ENCODE peak calls at places on chromosomes 7 and 10, in five cellular contexts. Z, J, C, G and M are unnamed samples.

GRCh38 chr7:137342751-137343482 is 616 bp downstream of the PTN start:
- DNase-seq in J (no peak), C (no peak), G (no peak), Z (no peak), M (no peak)

GRCh38 chr10:6543431-6544005 is 36.6 kb downstream of the PRKCQ start:
- DNase-seq in C (peak), Z (no peak), G (peak), J (no peak), M (no peak)

GRCh38 chr7:106064836-106065559 is 47.1 kb downstream of the SYPL1 start:
- DNase-seq in J (peak), C (no peak), Z (peak), G (no peak), M (no peak)

GRCh38 chr10:119253433-119254174 is 46.2 kb downstream of the GRK5 start:
- DNase-seq in C (no peak), J (peak), Z (peak), G (peak), M (no peak)

GRCh38 chr7:84912018-84912417 is 274.8 kb downstream of the SEMA3D start:
- DNase-seq in J (no peak), C (no peak), Z (no peak), G (no peak), M (no peak)

GRCh38 chr10:124642076-124642710 is 102.0 kb downstream of the FAM53B start:
- DNase-seq in J (no peak), C (no peak), Z (no peak), G (no peak), M (no peak)

GRCh38 chr7:469591-469961 is 50.1 kb downstream of the PDGFA start:
- DNase-seq in Z (no peak), G (peak), C (no peak), J (no peak), M (peak)

GRCh38 chr10:7405637-7406036 is 5.2 kb downstream of the SFMBT2 start:
- DNase-seq in J (peak), G (no peak), Z (no peak), C (no peak), M (no peak)

GRCh38 chr7:73885433-73885974 is 24.5 kb downstream of the TMEM270 start:
- DNase-seq in C (no peak), Z (no peak), J (no peak), G (no peak), M (no peak)

GRCh38 chr10:87860156-87860795 is 3.1 kb downstream of the KLLN start:
- DNase-seq in C (peak), J (peak), Z (no peak), G (no peak), M (peak)

GRCh38 chr7:46080595-46081159 is 159.6 kb upstream of the IGFBP3 start:
- DNase-seq in C (no peak), G (no peak), J (no peak), Z (no peak), M (no peak)